ENCODE peak calls at places on chromosomes 13 and 19, in nine cellular contexts. One of them, this sample, is unnamed.

GRCh38 chr19:49150106-49150943 is 4.9 kb downstream of the HRC start:
- DNase-seq in GDM1: peak; percentile 79
- DNase-seq in glutamatergic neuron: peak; percentile 94
- DNase-seq in NCI-H82: peak; percentile 96
- DNase-seq in iris pigment epithelial cell: peak; percentile 79
- DNase-seq in stimulated activated effector memory CD8-positive, alpha-beta T cell treated with anti-CD3 and anti-CD28 coated beads, Interleukin-12 subunit alpha, Interleukin-12 subunit beta, amount 100 ng/mL, for 72 hours: peak; percentile 73
- DNase-seq in activated T-cell treated with anti-CD3 and anti-CD28 coated beads, Interleukin-2, amount 50 U/mL, for 72 hours: peak; percentile 59
- DNase-seq in activated CD4-positive, CD25-positive, alpha-beta regulatory T cell: no peak
- DNase-seq in psoas muscle: peak; percentile 82
- DNase-seq in this sample: peak; percentile 58

GRCh38 chr19:17049711-17050280 is 23.2 kb upstream of the CPAMD8 start:
- DNase-seq in GDM1: no peak
- DNase-seq in glutamatergic neuron: no peak
- DNase-seq in NCI-H82: no peak
- DNase-seq in iris pigment epithelial cell: peak; percentile 83
- DNase-seq in stimulated activated effector memory CD8-positive, alpha-beta T cell treated with anti-CD3 and anti-CD28 coated beads, Interleukin-12 subunit alpha, Interleukin-12 subunit beta, amount 100 ng/mL, for 72 hours: no peak
- DNase-seq in activated T-cell treated with anti-CD3 and anti-CD28 coated beads, Interleukin-2, amount 50 U/mL, for 72 hours: no peak
- DNase-seq in activated CD4-positive, CD25-positive, alpha-beta regulatory T cell: no peak
- DNase-seq in psoas muscle: no peak
- DNase-seq in this sample: no peak

GRCh38 chr19:29429581-29429980 is 96.2 kb upstream of the VSTM2B start:
- DNase-seq in GDM1: no peak
- DNase-seq in glutamatergic neuron: no peak
- DNase-seq in NCI-H82: no peak
- DNase-seq in iris pigment epithelial cell: no peak
- DNase-seq in stimulated activated effector memory CD8-positive, alpha-beta T cell treated with anti-CD3 and anti-CD28 coated beads, Interleukin-12 subunit alpha, Interleukin-12 subunit beta, amount 100 ng/mL, for 72 hours: no peak
- DNase-seq in activated T-cell treated with anti-CD3 and anti-CD28 coated beads, Interleukin-2, amount 50 U/mL, for 72 hours: no peak
- DNase-seq in activated CD4-positive, CD25-positive, alpha-beta regulatory T cell: no peak
- DNase-seq in psoas muscle: no peak
- DNase-seq in this sample: no peak

GRCh38 chr13:20387441-20387971 is 138.2 kb downstream of the CRYL1 start:
- DNase-seq in GDM1: no peak
- DNase-seq in glutamatergic neuron: no peak
- DNase-seq in NCI-H82: no peak
- DNase-seq in iris pigment epithelial cell: peak; percentile 49
- DNase-seq in stimulated activated effector memory CD8-positive, alpha-beta T cell treated with anti-CD3 and anti-CD28 coated beads, Interleukin-12 subunit alpha, Interleukin-12 subunit beta, amount 100 ng/mL, for 72 hours: no peak
- DNase-seq in activated T-cell treated with anti-CD3 and anti-CD28 coated beads, Interleukin-2, amount 50 U/mL, for 72 hours: no peak
- DNase-seq in activated CD4-positive, CD25-positive, alpha-beta regulatory T cell: no peak
- DNase-seq in psoas muscle: no peak
- DNase-seq in this sample: no peak

GRCh38 chr13:29587645-29588044 is 7.8 kb downstream of the SLC7A1 start:
- DNase-seq in GDM1: no peak
- DNase-seq in glutamatergic neuron: no peak
- DNase-seq in NCI-H82: no peak
- DNase-seq in iris pigment epithelial cell: peak; percentile 64
- DNase-seq in stimulated activated effector memory CD8-positive, alpha-beta T cell treated with anti-CD3 and anti-CD28 coated beads, Interleukin-12 subunit alpha, Interleukin-12 subunit beta, amount 100 ng/mL, for 72 hours: no peak
- DNase-seq in activated T-cell treated with anti-CD3 and anti-CD28 coated beads, Interleukin-2, amount 50 U/mL, for 72 hours: no peak
- DNase-seq in activated CD4-positive, CD25-positive, alpha-beta regulatory T cell: no peak
- DNase-seq in psoas muscle: no peak
- DNase-seq in this sample: no peak

GRCh38 chr19:34962945-34963530 is 991 bp downstream of the ZNF792 start:
- DNase-seq in GDM1: no peak
- DNase-seq in glutamatergic neuron: no peak
- DNase-seq in NCI-H82: no peak
- DNase-seq in iris pigment epithelial cell: peak; percentile 15
- DNase-seq in stimulated activated effector memory CD8-positive, alpha-beta T cell treated with anti-CD3 and anti-CD28 coated beads, Interleukin-12 subunit alpha, Interleukin-12 subunit beta, amount 100 ng/mL, for 72 hours: no peak
- DNase-seq in activated T-cell treated with anti-CD3 and anti-CD28 coated beads, Interleukin-2, amount 50 U/mL, for 72 hours: no peak
- DNase-seq in activated CD4-positive, CD25-positive, alpha-beta regulatory T cell: no peak
- DNase-seq in psoas muscle: no peak
- DNase-seq in this sample: peak; percentile 18

GRCh38 chr19:3687774-3688706 is 12.2 kb downstream of the PIP5K1C start:
- DNase-seq in GDM1: no peak
- DNase-seq in glutamatergic neuron: no peak
- DNase-seq in NCI-H82: no peak
- DNase-seq in iris pigment epithelial cell: no peak
- DNase-seq in stimulated activated effector memory CD8-positive, alpha-beta T cell treated with anti-CD3 and anti-CD28 coated beads, Interleukin-12 subunit alpha, Interleukin-12 subunit beta, amount 100 ng/mL, for 72 hours: no peak
- DNase-seq in activated T-cell treated with anti-CD3 and anti-CD28 coated beads, Interleukin-2, amount 50 U/mL, for 72 hours: peak; percentile 46
- DNase-seq in activated CD4-positive, CD25-positive, alpha-beta regulatory T cell: peak; percentile 42
- DNase-seq in psoas muscle: no peak
- DNase-seq in this sample: peak; percentile 50

GRCh38 chr13:36088001-36088400 is 43.2 kb downstream of the DCLK1 start:
- DNase-seq in GDM1: no peak
- DNase-seq in glutamatergic neuron: no peak
- DNase-seq in NCI-H82: no peak
- DNase-seq in iris pigment epithelial cell: no peak
- DNase-seq in stimulated activated effector memory CD8-positive, alpha-beta T cell treated with anti-CD3 and anti-CD28 coated beads, Interleukin-12 subunit alpha, Interleukin-12 subunit beta, amount 100 ng/mL, for 72 hours: no peak
- DNase-seq in activated T-cell treated with anti-CD3 and anti-CD28 coated beads, Interleukin-2, amount 50 U/mL, for 72 hours: no peak
- DNase-seq in activated CD4-positive, CD25-positive, alpha-beta regulatory T cell: no peak
- DNase-seq in psoas muscle: no peak
- DNase-seq in this sample: no peak

GRCh38 chr13:101514695-101515275 is 62.3 kb downstream of the ITGBL1 start:
- DNase-seq in GDM1: no peak
- DNase-seq in glutamatergic neuron: no peak
- DNase-seq in NCI-H82: peak; percentile 90
- DNase-seq in iris pigment epithelial cell: peak; percentile 77
- DNase-seq in stimulated activated effector memory CD8-positive, alpha-beta T cell treated with anti-CD3 and anti-CD28 coated beads, Interleukin-12 subunit alpha, Interleukin-12 subunit beta, amount 100 ng/mL, for 72 hours: no peak
- DNase-seq in activated T-cell treated with anti-CD3 and anti-CD28 coated beads, Interleukin-2, amount 50 U/mL, for 72 hours: peak; percentile 11
- DNase-seq in activated CD4-positive, CD25-positive, alpha-beta regulatory T cell: no peak
- DNase-seq in psoas muscle: no peak
- DNase-seq in this sample: no peak

GRCh38 chr13:21033224-21033855 is 28.0 kb downstream of the LATS2 start:
- DNase-seq in GDM1: no peak
- DNase-seq in glutamatergic neuron: no peak
- DNase-seq in NCI-H82: no peak
- DNase-seq in iris pigment epithelial cell: peak; percentile 51
- DNase-seq in stimulated activated effector memory CD8-positive, alpha-beta T cell treated with anti-CD3 and anti-CD28 coated beads, Interleukin-12 subunit alpha, Interleukin-12 subunit beta, amount 100 ng/mL, for 72 hours: no peak
- DNase-seq in activated T-cell treated with anti-CD3 and anti-CD28 coated beads, Interleukin-2, amount 50 U/mL, for 72 hours: no peak
- DNase-seq in activated CD4-positive, CD25-positive, alpha-beta regulatory T cell: no peak
- DNase-seq in psoas muscle: no peak
- DNase-seq in this sample: no peak

GRCh38 chr13:113513761-113514160 is 23.2 kb upstream of the DCUN1D2 start:
- DNase-seq in GDM1: no peak
- DNase-seq in glutamatergic neuron: no peak
- DNase-seq in NCI-H82: no peak
- DNase-seq in iris pigment epithelial cell: no peak
- DNase-seq in stimulated activated effector memory CD8-positive, alpha-beta T cell treated with anti-CD3 and anti-CD28 coated beads, Interleukin-12 subunit alpha, Interleukin-12 subunit beta, amount 100 ng/mL, for 72 hours: no peak
- DNase-seq in activated T-cell treated with anti-CD3 and anti-CD28 coated beads, Interleukin-2, amount 50 U/mL, for 72 hours: no peak
- DNase-seq in activated CD4-positive, CD25-positive, alpha-beta regulatory T cell: no peak
- DNase-seq in psoas muscle: no peak
- DNase-seq in this sample: no peak

GRCh38 chr13:63112799-63113395 is 1697.2 kb upstream of the PCDH20 start:
- DNase-seq in GDM1: no peak
- DNase-seq in glutamatergic neuron: no peak
- DNase-seq in NCI-H82: peak; percentile 11
- DNase-seq in iris pigment epithelial cell: no peak
- DNase-seq in stimulated activated effector memory CD8-positive, alpha-beta T cell treated with anti-CD3 and anti-CD28 coated beads, Interleukin-12 subunit alpha, Interleukin-12 subunit beta, amount 100 ng/mL, for 72 hours: no peak
- DNase-seq in activated T-cell treated with anti-CD3 and anti-CD28 coated beads, Interleukin-2, amount 50 U/mL, for 72 hours: no peak
- DNase-seq in activated CD4-positive, CD25-positive, alpha-beta regulatory T cell: no peak
- DNase-seq in psoas muscle: no peak
- DNase-seq in this sample: no peak

This sample was measured in activated naive CD8-positive, alpha-beta T cell treated with anti-CD3 and anti-CD28 coated beads, Interleukin-2, amount 50 U/mL, for 24 hours.